ENCODE peak calls at places on chromosomes 12 and 14, in four cellular contexts. E is mesendoderm, A is H1, N is trophoblast cell. J is an unnamed sample. For H3K79me2, the result is how much of the 10 kb centered on the place peaks cover.

GRCh38 chr12:99281277-99281676 is 366.3 kb upstream of the GARIN6 start:
- DNase-seq in E (no peak), A (no peak), N (no peak), J (no peak)

GRCh38 chr14:101716956-101717662 is 44.4 kb upstream of the PPP2R5C start:
- DNase-seq in E (no peak), A (no peak), N (no peak), J (no peak)

GRCh38 chr14:89533136-89533535 is 116.1 kb upstream of the FOXN3 start:
- DNase-seq in E (no peak), A (no peak), N (peak), J (no peak)

GRCh38 chr12:112035219-112035765 is 22.1 kb downstream of the ERP29 start:
- DNase-seq in E (no peak), A (no peak), N (no peak), J (no peak)

GRCh38 chr12:42933461-42934081 is 344.0 kb upstream of the PRICKLE1 start:
- DNase-seq in E (peak), A (no peak), N (no peak), J (no peak)

GRCh38 chr12:124057691-124058090 is 84.7 kb downstream of the ZNF664 start:
- DNase-seq in E (no peak), A (no peak), N (no peak), J (no peak)

GRCh38 chr12:52569726-52570125 is 3.9 kb downstream of the KRT74 start:
- DNase-seq in E (no peak), A (no peak), N (no peak), J (no peak)

GRCh38 chr14:105836730-105837129 is 310.3 kb downstream of the TMEM121 start:
- DNase-seq in E (no peak), A (no peak), N (no peak), J (no peak)

GRCh38 chr12:32891956-32892355 is 4.6 kb downstream of the PKP2 start:
- DNase-seq in E (peak), A (no peak), N (no peak), J (peak)

GRCh38 chr14:97575677-97576076 is 778.5 kb downstream of the VRK1 start:
- DNase-seq in E (no peak), A (no peak), N (no peak), J (no peak)

GRCh38 chr14:57709909-57710308 is 156.0 kb downstream of the SLC35F4 start:
- DNase-seq in E (no peak), A (no peak), N (no peak), J (no peak)

GRCh38 chr12:62291888-62292760 is 31.9 kb downstream of the USP15 start:
- DNase-seq in E (no peak), A (no peak), N (no peak), J (no peak)

GRCh38 chr14:50069325-50069724 is 47.0 kb downstream of the VCPKMT start:
- DNase-seq in E (no peak), A (no peak), N (no peak), J (no peak)

GRCh38 chr14:103085106-103086091 is 1.4 kb downstream of the LBHD2 start:
- DNase-seq in E (no peak), A (no peak), N (no peak), J (peak)

GRCh38 chr12:107379852-107380567 is 286.7 kb upstream of the CRY1 start:
- DNase-seq in E (no peak), A (no peak), N (no peak), J (no peak)

GRCh38 chr14:45177081-45177480 is 41.4 kb downstream of the FANCM start:
- DNase-seq in E (no peak), A (no peak), N (no peak), J (no peak)

GRCh38 chr12:108589840-108590229 is 8.0 kb downstream of the TMEM119 start:
- DNase-seq in E (no peak), A (no peak), N (no peak), J (no peak)

GRCh38 chr14:89033756-89034155 is 209.3 kb downstream of the TTC8 start:
- DNase-seq in E (no peak), A (no peak), N (no peak), J (no peak)

GRCh38 chr12:90510948-90511347 is 444.0 kb downstream of the CCER1 start:
- DNase-seq in E (no peak), A (no peak), N (no peak), J (no peak)

GRCh38 chr12:51371295-51371953 is 19.8 kb downstream of the GALNT6 start:
- DNase-seq in E (peak), A (peak), N (peak), J (peak)

GRCh38 chr12:119630962-119631550 is 36.9 kb upstream of the PRKAB1 start:
- DNase-seq in E (no peak), A (no peak), N (no peak), J (no peak)

GRCh38 chr12:111607239-111607638 is 8.1 kb upstream of the ATXN2 start:
- DNase-seq in E (no peak), A (no peak), N (no peak), J (no peak)

GRCh38 chr12:124654666-124655316 is 87.4 kb upstream of the NCOR2 start:
- DNase-seq in E (no peak), A (no peak), N (no peak), J (no peak)

GRCh38 chr12:26971963-26972362 is 33.7 kb downstream of the FGFR1OP2 start:
- DNase-seq in E (no peak), A (no peak), N (no peak), J (no peak)

GRCh38 chr14:37874429-37875109 is 279.1 kb downstream of the TTC6 start:
- DNase-seq in E (peak), A (peak), N (peak), J (peak)

GRCh38 chr12:54163147-54163546 is 25.6 kb downstream of the SMUG1 start:
- DNase-seq in E (no peak), A (no peak), N (no peak), J (no peak)

GRCh38 chr12:23376238-23376637 is 573.2 kb downstream of the SOX5 start:
- DNase-seq in E (peak), A (no peak), N (no peak), J (peak)

GRCh38 chr12:95648990-95649791 is 97.9 kb upstream of the USP44 start:
- DNase-seq in E (no peak), A (no peak), N (peak), J (no peak)

GRCh38 chr14:99522457-99522891 is 41.3 kb downstream of the CCNK start:
- DNase-seq in E (peak), A (no peak), N (no peak), J (no peak)

GRCh38 chr12:130592641-130593040 is 123.5 kb downstream of the RIMBP2 start:
- DNase-seq in E (no peak), A (no peak), N (no peak), J (no peak)

GRCh38 chr12:49345048-49345839 is 1.4 kb upstream of the DNAJC22 start:
- DNase-seq in E (peak), A (no peak), N (no peak), J (peak)

GRCh38 chr14:71692496-71692895 is 239.7 kb upstream of the RGS6 start:
- DNase-seq in E (no peak), A (no peak), N (no peak), J (no peak)

GRCh38 chr12:89988156-89988555 is 279.5 kb upstream of the ATP2B1 start:
- DNase-seq in E (no peak), A (no peak), N (no peak), J (no peak)

GRCh38 chr12:112963227-112963861 is 15.0 kb upstream of the OAS2 start:
- DNase-seq in E (no peak), A (no peak), N (no peak), J (no peak)

DNA sequence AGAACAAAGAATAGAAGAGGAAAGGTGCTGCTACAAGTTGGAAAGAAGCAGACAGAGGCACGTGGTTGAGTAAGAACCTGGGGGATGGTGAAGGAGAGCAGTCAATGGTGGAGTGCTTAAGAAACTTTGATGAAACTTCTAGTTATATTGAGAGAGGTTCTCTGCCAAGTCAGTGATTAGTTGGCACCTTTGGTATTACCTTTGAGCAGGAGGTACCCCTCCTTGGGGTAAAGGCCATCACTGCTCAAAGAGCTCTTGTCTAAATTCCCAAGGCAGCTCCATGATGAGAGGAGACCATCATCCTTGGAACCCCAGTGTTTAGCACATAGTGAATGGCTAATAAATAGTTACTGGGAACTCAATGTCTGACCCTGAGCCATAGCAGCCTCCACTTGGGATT is 1.7 kb upstream of the EGLN3 start:
- DNase-seq in E (no peak), A (no peak), N (no peak), J (no peak)
- H3K4me2 ChIP-seq in E (no peak), A (no peak), N (no peak), J (no peak)

GRCh38 chr12:120801146-120801545 is 75.5 kb downstream of the ACADS start:
- DNase-seq in E (no peak), A (no peak), N (peak), J (no peak)

GRCh38 chr12:120797677-120798642 is 72.3 kb downstream of the ACADS start:
- DNase-seq in E (peak), A (no peak), N (no peak), J (no peak)

GRCh38 chr12:120799417-120800045 is 73.9 kb downstream of the ACADS start:
- DNase-seq in E (peak), A (no peak), N (no peak), J (no peak)

GRCh38 chr12:120800665-120801064 is 75.0 kb downstream of the ACADS start:
- DNase-seq in E (no peak), A (no peak), N (no peak), J (no peak)

DNA sequence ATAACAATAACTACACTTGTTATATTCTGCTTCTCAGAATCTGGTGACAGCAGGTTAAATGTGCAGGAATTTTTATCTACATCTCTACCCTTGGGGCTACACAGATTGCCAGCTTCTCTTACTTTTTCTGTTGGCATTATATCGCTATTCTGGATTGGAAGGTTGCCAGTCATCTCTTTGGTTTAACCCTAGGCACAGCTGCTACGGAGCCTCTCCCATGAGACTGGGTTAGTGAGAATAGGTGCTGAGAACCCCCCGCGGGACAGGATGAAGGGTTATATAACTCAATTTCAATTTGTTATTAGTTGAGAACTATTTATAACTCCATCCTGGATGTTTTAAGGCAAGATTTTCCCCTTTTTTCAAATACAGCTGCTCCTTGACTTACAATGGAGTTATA is 73.1 kb downstream of the ACADS start:
- DNase-seq in E (no peak), A (no peak), N (no peak), J (no peak)
- H3K79me2 ChIP-seq in E (under half), A (under half), N (under half), J (under half)

GRCh38 chr14:91509083-91509877 is 830 bp downstream of the PPP4R3A start:
- DNase-seq in E (peak), A (no peak), N (no peak), J (peak)

GRCh38 chr14:91510171-91511013 is at the start of gene PPP4R3A:
- DNase-seq in E (peak), A (peak), N (peak), J (peak)

GRCh38 chr14:91509878-91510170 is 286 bp downstream of the PPP4R3A start:
- DNase-seq in E (no peak), A (no peak), N (peak), J (no peak)

GRCh38 chr14:91508105-91508504 is 2.0 kb downstream of the PPP4R3A start:
- DNase-seq in E (no peak), A (no peak), N (no peak), J (no peak)

GRCh38 chr14:91511014-91511466 is 930 bp upstream of the PPP4R3A start:
- DNase-seq in E (peak), A (no peak), N (no peak), J (no peak)
- H2BK5ac ChIP-seq in E (peak), A (peak), N (peak), J (no peak)

GRCh38 chr12:127381681-127382080 is 885.3 kb upstream of the TMEM132C start:
- DNase-seq in E (no peak), A (no peak), N (no peak), J (no peak)

GRCh38 chr12:127386723-127387122 is 880.2 kb upstream of the TMEM132C start:
- DNase-seq in E (no peak), A (no peak), N (no peak), J (no peak)

GRCh38 chr12:127383281-127383680 is 883.7 kb upstream of the TMEM132C start:
- DNase-seq in E (no peak), A (no peak), N (no peak), J (no peak)

DNA sequence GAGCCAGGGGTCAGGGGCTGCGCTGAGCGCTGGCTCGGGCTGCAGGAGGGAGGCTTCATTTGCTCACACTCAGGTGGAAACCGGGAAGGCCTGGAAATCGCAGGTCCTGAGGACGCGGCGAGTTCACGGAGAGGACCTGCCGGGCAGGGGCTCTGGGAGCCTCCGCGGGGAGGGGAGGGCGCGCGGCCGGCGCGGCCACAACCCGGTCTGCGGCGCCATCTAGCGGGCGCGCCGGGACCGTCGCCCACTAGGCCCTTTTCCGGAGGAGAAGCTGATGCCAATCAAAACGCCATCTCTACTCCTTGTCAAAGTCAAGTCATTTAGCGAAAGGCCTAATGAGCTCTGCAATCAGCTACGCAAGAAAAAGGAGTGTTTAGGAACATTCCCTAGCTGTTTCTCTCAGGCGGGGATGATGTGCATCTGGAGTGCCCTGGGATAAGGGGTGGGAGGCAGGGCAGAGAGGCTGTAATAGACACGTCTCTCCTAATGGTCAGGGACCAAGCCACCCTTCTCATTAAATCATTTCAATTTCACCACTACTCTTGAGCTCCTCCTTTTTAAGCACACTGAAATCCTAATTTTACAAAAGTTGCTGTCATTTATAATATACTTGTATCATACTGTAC is 885.8 kb upstream of the TMEM132C start:
- DNase-seq in E (peak), A (peak), N (no peak), J (peak)
- H3K4me2 ChIP-seq in E (no peak), A (peak), N (peak), J (no peak)

GRCh38 chr12:15733136-15733535 is 56.1 kb downstream of the EPS8 start:
- DNase-seq in E (no peak), A (no peak), N (no peak), J (no peak)
- H3K79me2 ChIP-seq in E (under half), A (under half), N (under half), J (under half)

GRCh38 chr14:33014710-33015109 is 76.0 kb downstream of the NPAS3 start:
- DNase-seq in E (peak), A (no peak), N (no peak), J (no peak)
- H2BK5ac ChIP-seq in E (no peak), A (no peak), N (no peak), J (no peak)

GRCh38 chr14:51845811-51846210 is 14.6 kb upstream of the GNG2 start:
- DNase-seq in E (no peak), A (no peak), N (no peak), J (no peak)
- H3K4me2 ChIP-seq in E (no peak), A (no peak), N (no peak), J (no peak)

DNA sequence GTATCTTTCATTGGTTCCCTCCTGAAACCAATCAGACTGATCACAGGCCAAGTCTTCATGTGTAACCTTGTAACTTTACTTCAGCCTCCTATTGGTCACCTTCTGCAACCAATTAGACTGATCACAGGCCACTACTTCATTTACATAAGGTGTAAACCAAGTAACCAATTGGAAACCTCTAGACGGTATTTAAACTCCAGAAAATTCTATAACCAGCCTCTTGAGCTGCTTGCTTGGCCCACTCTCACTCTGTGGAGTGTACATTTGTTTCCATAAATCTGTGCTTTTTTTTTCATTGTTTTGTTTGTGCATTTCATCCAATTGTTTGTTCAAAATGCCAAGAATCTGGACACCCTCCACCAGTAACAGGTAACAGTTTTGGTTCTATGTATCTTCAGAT is 47.5 kb downstream of the EIF2S3B start:
- DNase-seq in E (no peak), A (no peak), N (no peak), J (no peak)
- H3K79me2 ChIP-seq in E (under half), A (under half), N (under half), J (under half)

DNA sequence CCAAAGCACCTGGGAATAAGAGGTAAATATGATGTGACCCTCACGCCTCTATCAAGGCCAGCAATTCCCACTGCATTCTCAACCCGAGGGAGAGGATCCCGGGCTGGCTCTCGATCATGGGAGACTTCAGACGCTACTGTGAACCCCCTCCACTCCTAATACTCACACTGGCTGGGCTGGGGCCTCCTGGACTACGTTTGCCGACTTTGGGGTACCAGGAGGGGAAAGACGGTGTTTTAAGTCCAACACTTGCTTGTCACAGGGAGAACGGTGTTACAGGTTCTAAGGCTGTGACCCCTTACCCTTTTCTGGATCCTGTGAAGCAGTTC is 475 bp downstream of the NACA start:
- DNase-seq in E (no peak), A (no peak), N (no peak), J (no peak)
- H2BK5ac ChIP-seq in E (peak), A (peak), N (peak), J (peak)

GRCh38 chr14:90831821-90832220 is 15.6 kb upstream of the TTC7B start:
- DNase-seq in E (no peak), A (no peak), N (no peak), J (no peak)

GRCh38 chr14:90829677-90830076 is 13.4 kb upstream of the TTC7B start:
- DNase-seq in E (no peak), A (no peak), N (no peak), J (no peak)

GRCh38 chr14:90830931-90831701 is 14.9 kb upstream of the TTC7B start:
- DNase-seq in E (no peak), A (no peak), N (no peak), J (no peak)

GRCh38 chr14:90827919-90828610 is 11.8 kb upstream of the TTC7B start:
- DNase-seq in E (peak), A (peak), N (peak), J (peak)

GRCh38 chr14:90828642-90829487 is 12.6 kb upstream of the TTC7B start:
- DNase-seq in E (no peak), A (no peak), N (peak), J (no peak)
- H3K4me2 ChIP-seq in E (no peak), A (peak), N (peak), J (no peak)